ENCODE peak calls at places on chromosome 11, in nine cellular contexts. I is NCI-H1092 treated with DMSO at 0.1 percent for 48 hours; A is activated T-cell treated with anti-CD3 and anti-CD28 coated beads, Interleukin-2, amount 50 U/mL, for 4 hours; P is germinal center; U is stimulated activated CD4-positive, alpha-beta T cell treated with anti-CD3 and anti-CD28 coated beads, Interleukin-4, amount 100 ng/mL, for 24 hours; X is AG08396; N is nephron progenitor cell; F is hypothalamus; K is activated naive CD4-positive, alpha-beta T cell treated with anti-CD3 and anti-CD28 coated beads, Interleukin-2, amount 50 U/mL, for 16 hours. J is an unnamed sample.

GRCh38 chr11:117316197-117316961 is at the start of gene BACE1:
- DNase-seq in N (no peak), A (no peak), K (no peak), P (no peak), U (peak), F (peak), I (peak), X (peak), J (peak)

GRCh38 chr11:27040302-27041115 is at the start of gene BBOX1:
- DNase-seq in U (no peak), K (no peak), A (no peak), P (no peak), X (no peak), N (no peak), I (no peak), F (peak), J (no peak)

GRCh38 chr11:27860811-27861210 is 160.6 kb upstream of the BDNF start:
- DNase-seq in X (no peak), P (no peak), K (no peak), N (no peak), A (no peak), F (no peak), U (no peak), I (no peak), J (no peak)

GRCh38 chr11:36265793-36266628 is 23.2 kb downstream of the COMMD9 start:
- DNase-seq in A (peak), U (peak), K (peak), P (peak), I (peak), F (no peak), X (peak), N (peak), J (peak)

GRCh38 chr11:1559103-1559951 is 12.7 kb downstream of the DUSP8 start:
- DNase-seq in X (peak), A (no peak), K (no peak), U (no peak), N (no peak), F (peak), P (no peak), I (no peak), J (peak)

GRCh38 chr11:71204294-71204693 is 48.1 kb downstream of the SHANK2 start:
- DNase-seq in A (no peak), U (no peak), N (no peak), P (peak), X (no peak), F (no peak), K (no peak), I (peak), J (no peak)

GRCh38 chr11:121757480-121758125 is 304.8 kb upstream of the SORL1-AS1 start:
- DNase-seq in A (no peak), X (no peak), P (no peak), F (no peak), K (no peak), I (no peak), U (no peak), N (no peak), J (no peak)

GRCh38 chr11:16167706-16168487 is 188.4 kb downstream of the SOX6 start:
- DNase-seq in A (no peak), I (no peak), F (no peak), X (no peak), K (no peak), P (no peak), U (no peak), N (no peak), J (no peak)

GRCh38 chr11:65013130-65013691 is 749 bp upstream of the ARL2 start:
- DNase-seq in I (no peak), U (peak), N (peak), F (no peak), X (peak), K (peak), A (peak), P (no peak), J (peak)

GRCh38 chr11:47917643-47918369 is 62.6 kb upstream of the PTPRJ start:
- DNase-seq in I (peak), P (peak), K (no peak), F (peak), N (no peak), X (peak), U (no peak), A (no peak), J (no peak)

GRCh38 chr11:119222308-119222707 is 16.2 kb downstream of the CBL start:
- DNase-seq in K (no peak), X (peak), A (no peak), N (no peak), F (no peak), I (peak), P (no peak), U (no peak), J (no peak)

GRCh38 chr11:111942826-111943225 is 5.7 kb downstream of the DIXDC1 start:
- DNase-seq in F (no peak), P (no peak), K (no peak), U (no peak), A (no peak), N (no peak), X (no peak), I (no peak), J (no peak)